ENCODE peak calls at places on chromosomes 2 and 18, in six cellular contexts. O is GM06990; K is CD8-positive, alpha-beta T cell; W is uterus; U is tibial artery; X is A549. S is an unnamed sample.

GRCh38 chr2:220533485-220533884 is 906.1 kb downstream of the SLC4A3 start:
- DNase-seq in O (no peak), K (no peak), W (no peak), U (no peak), X (peak; percentile 32), S (no peak)

GRCh38 chr2:603427-603826 is 73.8 kb downstream of the TMEM18 start:
- DNase-seq in O (no peak), K (no peak), W (no peak), U (no peak), X (no peak), S (no peak)

GRCh38 chr2:120602251-120602650 is 133.4 kb upstream of the GLI2 start:
- DNase-seq in O (no peak), K (no peak), W (no peak), U (no peak), X (no peak), S (no peak)

GRCh38 chr2:72762276-72762675 is 63.6 kb downstream of the EXOC6B start:
- DNase-seq in O (no peak), K (no peak), W (no peak), U (no peak), X (no peak), S (no peak)

GRCh38 chr18:28793911-28794310 is 617.0 kb upstream of the CDH2 start:
- DNase-seq in O (no peak), K (no peak), W (no peak), U (no peak), X (no peak), S (no peak)

GRCh38 chr2:61436092-61436491 is 34.8 kb downstream of the USP34 start:
- DNase-seq in O (no peak), K (no peak), W (no peak), U (no peak), X (no peak), S (no peak)

GRCh38 chr2:65128297-65129190 is 1.4 kb downstream of the RAB1A start:
- DNase-seq in O (no peak), K (no peak), W (no peak), U (peak; percentile 74), X (no peak), S (no peak)

GRCh38 chr18:51433881-51434280 is 236.4 kb upstream of the MEX3C start:
- DNase-seq in O (no peak), K (no peak), W (no peak), U (no peak), X (no peak), S (no peak)

GRCh38 chr2:16860627-16861026 is 195.0 kb upstream of the CYRIA start:
- DNase-seq in O (no peak), K (no peak), W (no peak), U (no peak), X (no peak), S (no peak)

GRCh38 chr2:85999131-85999831 is 106.4 kb downstream of the POLR1A start:
- DNase-seq in O (peak; percentile 72), K (peak; percentile 38), W (peak; percentile 26), U (peak; percentile 65), X (no peak), S (no peak)

GRCh38 chr18:31206064-31206463 is 43.4 kb upstream of the DSC1 start:
- DNase-seq in O (no peak), K (no peak), W (no peak), U (no peak), X (no peak), S (no peak)

GRCh38 chr18:72409923-72410322 is 134.2 kb downstream of the CBLN2 start:
- DNase-seq in O (no peak), K (no peak), W (no peak), U (no peak), X (no peak), S (no peak)

GRCh38 chr18:61153571-61153970 is 179.7 kb upstream of the CDH20 start:
- DNase-seq in O (no peak), K (no peak), W (no peak), U (no peak), X (no peak), S (no peak)

GRCh38 chr2:212156114-212156513 is 382.5 kb downstream of the ERBB4 start:
- DNase-seq in O (no peak), K (no peak), W (no peak), U (no peak), X (no peak), S (no peak)

GRCh38 chr18:46519870-46520269 is 137.2 kb downstream of the LOXHD1 start:
- DNase-seq in O (no peak), K (no peak), W (no peak), U (no peak), X (no peak), S (no peak)

GRCh38 chr18:46516555-46516954 is 140.5 kb downstream of the LOXHD1 start:
- DNase-seq in O (no peak), K (no peak), W (no peak), U (no peak), X (no peak), S (no peak)

GRCh38 chr18:46518438-46518837 is 138.6 kb downstream of the LOXHD1 start:
- DNase-seq in O (no peak), K (no peak), W (no peak), U (no peak), X (no peak), S (no peak)
- TF ChIP-seq CTCF in O (no peak), K (no peak), W (no peak), U (no peak), X (no peak), S (no peak)

GRCh38 chr2:132037527-132038178 is 124.1 kb downstream of the ANKRD30BL start:
- DNase-seq in O (peak; percentile 14), K (no peak), W (no peak), U (no peak), X (no peak), S (no peak)
- TF ChIP-seq CTCF in O (no peak), K (no peak), W (no peak), U (no peak), X (no peak), S (no peak)

GRCh38 chr2:236823230-236823629 is 253.6 kb downstream of the ACKR3 start:
- DNase-seq in O (no peak), K (no peak), W (no peak), U (peak; percentile 44), X (no peak), S (no peak)
- TF ChIP-seq CTCF in O (no peak), K (no peak), W (no peak), U (no peak), X (no peak), S (no peak)

GRCh38 chr2:19312949-19313348 is 45.5 kb downstream of the OSR1 start:
- DNase-seq in O (no peak), K (no peak), W (no peak), U (no peak), X (peak; percentile 10), S (no peak)
- TF ChIP-seq CTCF in O (peak; percentile 42), K (no peak), W (no peak), U (peak; percentile 34), X (no peak), S (no peak)

DNA sequence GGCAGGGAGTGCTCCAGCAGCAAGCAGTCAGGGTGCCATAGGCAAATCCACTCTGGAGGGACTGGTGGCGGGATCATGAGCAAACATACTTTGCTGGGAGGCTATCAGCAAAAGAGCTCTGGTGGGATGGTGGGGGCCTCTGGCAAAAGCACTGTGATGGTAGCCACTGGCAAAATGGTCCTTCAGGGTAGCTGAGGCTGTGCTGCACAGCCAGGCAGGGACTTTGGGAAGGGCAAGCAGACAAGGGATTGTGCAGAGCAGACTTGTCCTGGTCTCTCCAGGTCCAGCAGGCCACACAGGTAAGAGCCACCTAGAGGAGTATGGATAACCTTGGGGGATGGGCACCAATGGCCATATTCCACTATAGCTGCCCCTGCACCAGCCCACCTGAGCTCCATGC is 129.4 kb upstream of the OTOS start:
- DNase-seq in O (no peak), K (no peak), W (no peak), U (no peak), X (no peak), S (no peak)
- TF ChIP-seq CTCF in O (no peak), K (no peak), W (no peak), U (no peak), X (no peak), S (no peak)

GRCh38 chr2:230925879-230926765 is 1.1 kb upstream of the GPR55 start:
- DNase-seq in O (peak; percentile 78), K (no peak), W (no peak), U (peak; percentile 32), X (no peak), S (no peak)
- TF ChIP-seq CTCF in O (peak; percentile 52), K (no peak), W (no peak), U (no peak), X (no peak), S (no peak)

DNA sequence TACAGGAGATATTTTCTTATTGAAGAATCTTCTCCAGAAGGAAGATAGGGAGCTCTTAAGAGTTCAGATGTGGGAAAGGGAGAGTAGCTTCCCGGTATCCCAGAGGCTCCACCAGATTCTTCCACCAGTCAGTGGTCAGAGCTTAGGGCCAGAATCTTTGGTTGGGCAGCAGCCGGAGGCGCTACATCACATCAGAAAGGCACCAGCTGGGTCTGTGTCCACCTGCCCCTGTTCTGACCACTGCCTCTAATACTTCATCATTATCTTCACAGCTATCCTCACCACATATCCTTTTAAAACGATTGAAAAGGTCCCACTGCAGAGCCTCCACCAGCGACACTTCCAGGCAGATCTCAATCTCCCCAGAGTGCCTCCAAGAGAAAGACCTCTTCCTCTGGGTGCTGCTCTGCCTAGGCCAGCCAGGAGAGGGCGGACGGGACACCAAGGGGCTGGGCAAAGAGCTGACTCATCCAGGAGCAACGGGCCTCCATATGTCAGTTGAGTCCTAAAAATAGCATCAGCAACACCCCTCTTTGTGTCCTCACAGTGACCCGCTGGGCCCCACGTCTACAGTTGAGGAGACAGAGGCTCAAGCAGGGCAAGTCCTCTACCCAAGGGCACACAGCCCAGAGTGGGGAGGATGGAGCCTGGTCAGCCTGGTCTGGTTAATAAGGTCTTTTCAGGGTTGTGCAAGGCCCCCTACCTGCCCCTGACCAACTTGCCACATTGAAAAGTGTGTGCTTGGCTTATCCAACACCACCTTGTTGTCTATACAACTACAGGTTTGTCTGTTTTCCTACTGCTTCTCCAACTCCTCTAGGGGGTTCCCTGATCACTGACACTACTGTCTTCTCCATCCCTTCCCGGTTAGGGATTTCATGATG is 81.2 kb downstream of the ADD2 start:
- DNase-seq in O (peak; percentile 18), K (no peak), W (no peak), U (peak; percentile 38), X (peak; percentile 93), S (no peak)
- TF ChIP-seq CTCF in O (peak; percentile 47), K (no peak), W (no peak), U (no peak), X (peak; percentile 58), S (no peak)